ENCODE peak calls at places on chromosome 1, in nine cellular contexts. N, B, F, Q, E, S, J, L and V are unnamed samples.

GRCh38 chr1:214413315-214413714 is 132.4 kb downstream of the SMYD2 start:
- DNase-seq in S (no peak), F (no peak), B (no peak), N (no peak), J (no peak), Q (no peak), L (no peak), E (no peak), V (no peak)

GRCh38 chr1:241610056-241610815 is 29.9 kb downstream of the CHML start:
- DNase-seq in N (no peak), S (no peak), Q (peak; percentile 25), B (no peak), L (no peak), F (no peak), E (no peak), J (no peak), V (peak; percentile 76)

GRCh38 chr1:163346326-163346870 is 24.6 kb downstream of the NUF2 start:
- DNase-seq in J (no peak), E (no peak), Q (no peak), B (no peak), F (no peak), N (no peak), L (no peak), S (no peak), V (no peak)

GRCh38 chr1:25520446-25521061 is 22.9 kb upstream of the LDLRAP1 start:
- DNase-seq in B (peak; percentile 50), F (no peak), N (peak; percentile 53), Q (peak; percentile 3), S (peak; percentile 72), J (peak; percentile 58), E (no peak), L (peak; percentile 57), V (peak; percentile 36)

GRCh38 chr1:2215909-2216766 is 12.0 kb upstream of the SKI start:
- DNase-seq in Q (no peak), B (no peak), N (no peak), S (peak; percentile 24), E (no peak), F (no peak), L (no peak), J (no peak), V (no peak)

GRCh38 chr1:24554714-24555113 is 1.2 kb upstream of the NCMAP start:
- DNase-seq in N (no peak), E (no peak), B (no peak), F (no peak), Q (no peak), L (no peak), J (no peak), S (no peak), V (no peak)

GRCh38 chr1:9009438-9010366 is 16.5 kb downstream of the SLC2A7 start:
- DNase-seq in N (no peak), L (peak; percentile 41), Q (no peak), E (no peak), B (no peak), J (peak; percentile 71), S (peak; percentile 57), F (no peak), V (no peak)

GRCh38 chr1:67124455-67124854 is 10.3 kb downstream of the C1orf141 start:
- DNase-seq in F (no peak), B (no peak), S (no peak), N (no peak), L (no peak), Q (no peak), E (no peak), J (no peak), V (no peak)